ENCODE peak calls at places on chromosomes 3 and 15, in nine cellular contexts. R is fibroblast of villous mesenchyme; I is right cardiac atrium; O is AG04450; V is neural progenitor cell; A is gastrocnemius medialis; S is bronchial epithelial cell; E is ascending aorta; C is CD8-positive, alpha-beta T cell. M is an unnamed sample.

GRCh38 chr15:63344737-63345390 is 36.8 kb downstream of the CA12 start:
- DNase-seq in R (peak; percentile 61), I (no peak), O (no peak), V (no peak), A (no peak), S (no peak), E (no peak), C (no peak), M (no peak)

GRCh38 chr15:73240864-73241499 is 127.8 kb downstream of the HCN4 start:
- DNase-seq in R (peak; percentile 71), I (peak; percentile 47), O (peak; percentile 43), V (peak; percentile 67), A (peak; percentile 20), S (peak; percentile 63), E (peak; percentile 86), C (peak; percentile 63), M (peak; percentile 28)

GRCh38 chr3:116569611-116570010 is 124.3 kb upstream of the LSAMP start:
- DNase-seq in R (no peak), I (no peak), O (no peak), V (no peak), A (no peak), S (peak; percentile 20), E (no peak), C (no peak), M (no peak)

GRCh38 chr3:190825389-190826016 is 37.0 kb downstream of the GMNC start:
- DNase-seq in R (no peak), I (no peak), O (no peak), V (no peak), A (no peak), S (peak; percentile 88), E (no peak), C (no peak), M (no peak)

GRCh38 chr3:51198476-51198875 is 186.6 kb upstream of the MANF start:
- DNase-seq in R (no peak), I (no peak), O (no peak), V (no peak), A (no peak), S (no peak), E (no peak), C (no peak), M (no peak)

GRCh38 chr3:171407746-171408145 is 52.5 kb downstream of the TNIK start:
- DNase-seq in R (peak; percentile 67), I (no peak), O (no peak), V (no peak), A (no peak), S (peak; percentile 87), E (no peak), C (no peak), M (no peak)

GRCh38 chr3:99895706-99896441 is 78.2 kb downstream of the CMSS1 start:
- DNase-seq in R (peak; percentile 84), I (no peak), O (peak; percentile 62), V (no peak), A (no peak), S (peak; percentile 94), E (no peak), C (no peak), M (no peak)

GRCh38 chr3:97228966-97229365 is 414.6 kb downstream of the EPHA6 start:
- DNase-seq in R (no peak), I (no peak), O (no peak), V (no peak), A (no peak), S (no peak), E (no peak), C (no peak), M (no peak)

GRCh38 chr3:10530241-10530640 is 24.9 kb upstream of the ATP2B2 start:
- DNase-seq in R (no peak), I (no peak), O (no peak), V (no peak), A (no peak), S (no peak), E (peak; percentile 37), C (no peak), M (no peak)

GRCh38 chr3:142433110-142433509 is 14.7 kb downstream of the XRN1 start:
- DNase-seq in R (no peak), I (no peak), O (no peak), V (no peak), A (no peak), S (no peak), E (no peak), C (no peak), M (no peak)

GRCh38 chr3:4350789-4351163 is 47.6 kb downstream of the SETMAR start:
- DNase-seq in R (peak; percentile 76), I (no peak), O (peak; percentile 47), V (peak; percentile 67), A (no peak), S (peak; percentile 61), E (peak; percentile 68), C (peak; percentile 42), M (peak; percentile 54)

GRCh38 chr3:8964436-8965370 is 1.4 kb upstream of the RAD18 start:
- DNase-seq in R (peak; percentile 35), I (no peak), O (no peak), V (no peak), A (no peak), S (peak; percentile 91), E (no peak), C (no peak), M (no peak)

GRCh38 chr15:91942676-91943417 is 89.3 kb downstream of the SLCO3A1 start:
- DNase-seq in R (peak; percentile 87), I (peak; percentile 85), O (peak; percentile 72), V (no peak), A (peak; percentile 78), S (peak; percentile 98), E (peak; percentile 90), C (peak; percentile 11), M (no peak)

GRCh38 chr3:180420016-180420415 is 181.9 kb upstream of the TTC14 start:
- DNase-seq in R (no peak), I (no peak), O (no peak), V (no peak), A (no peak), S (peak; percentile 73), E (no peak), C (no peak), M (no peak)

GRCh38 chr15:40252438-40253178 is 13.7 kb downstream of the PAK6 start:
- DNase-seq in R (peak; percentile 7), I (peak; percentile 41), O (no peak), V (peak; percentile 53), A (no peak), S (peak; percentile 33), E (no peak), C (no peak), M (peak; percentile 92)

GRCh38 chr15:100278596-100279380 is 63.0 kb downstream of the ADAMTS17 start:
- DNase-seq in R (no peak), I (no peak), O (no peak), V (no peak), A (no peak), S (no peak), E (no peak), C (no peak), M (no peak)
- H3K4me3 ChIP-seq in R (no peak overlapping the region), I (no peak overlapping the region), O (no peak overlapping the region), V (no peak overlapping the region), A (no peak overlapping the region), S (no peak overlapping the region), E (no peak overlapping the region), C (no peak overlapping the region), M (no peak overlapping the region)

GRCh38 chr15:94346272-94346671 is 114.9 kb downstream of the MCTP2 start:
- DNase-seq in R (peak; percentile 40), I (no peak), O (no peak), V (no peak), A (no peak), S (no peak), E (no peak), C (no peak), M (no peak)
- H3K4me3 ChIP-seq in R (peak overlapping the region; percentile 17), I (no peak overlapping the region), O (no peak overlapping the region), V (no peak overlapping the region), A (no peak overlapping the region), S (no peak overlapping the region), E (no peak overlapping the region), C (no peak overlapping the region), M (no peak overlapping the region)

GRCh38 chr15:81504170-81504905 is 130.3 kb upstream of the TMC3 start:
- DNase-seq in R (peak; percentile 5), I (no peak), O (no peak), V (no peak), A (no peak), S (peak; percentile 87), E (no peak), C (no peak), M (no peak)
- H3K4me3 ChIP-seq in R (no peak overlapping the region), I (no peak overlapping the region), O (no peak overlapping the region), V (no peak overlapping the region), A (no peak overlapping the region), S (no peak overlapping the region), E (no peak overlapping the region), C (no peak overlapping the region), M (no peak overlapping the region)

GRCh38 chr15:65067645-65068416 is at the start of gene RASL12:
- DNase-seq in R (no peak), I (peak; percentile 65), O (no peak), V (peak; percentile 78), A (no peak), S (no peak), E (peak; percentile 85), C (no peak), M (peak; percentile 95)
- H3K4me3 ChIP-seq in R (peak within 1 kb of the TSS; percentile 38), I (peak within 1 kb of the TSS; percentile 69), O (peak within 1 kb of the TSS; percentile 53), V (peak within 1 kb of the TSS; percentile 51), A (peak within 1 kb of the TSS; percentile 54), S (no peak within 1 kb of the TSS), E (peak within 1 kb of the TSS; percentile 75), C (no peak within 1 kb of the TSS), M (peak within 1 kb of the TSS; percentile 73)

GRCh38 chr3:28008235-28008634 is 233.2 kb upstream of the CMC1 start:
- DNase-seq in R (no peak), I (no peak), O (no peak), V (no peak), A (no peak), S (no peak), E (no peak), C (no peak), M (no peak)
- H3K4me3 ChIP-seq in R (no peak overlapping the region), I (no peak overlapping the region), O (no peak overlapping the region), V (no peak overlapping the region), A (no peak overlapping the region), S (no peak overlapping the region), E (no peak overlapping the region), C (no peak overlapping the region), M (no peak overlapping the region)

M was measured in H7.